ENCODE peak calls at places on chromosomes 2 and 18, in eight cellular contexts. S is right cardiac atrium; B is T-helper 9 cell; V is cardiac muscle cell; W is Right ventricle myocardium superior; U is adrenal gland; H is stimulated activated CD8-positive, alpha-beta memory T cell treated with anti-CD3 and anti-CD28 coated beads, Interleukin-7, amount 100 ng/mL, for 24 hours; D is stimulated activated CD4-positive, alpha-beta T cell treated with anti-CD3 and anti-CD28 coated beads, Interleukin-1b, Interleukin-23, amount 100 ng/mL, for 4 hours. X is an unnamed sample.

GRCh38 chr2:25381502-25381901 is 39.8 kb upstream of the DNMT3A start:
- DNase-seq in D (no peak), W (no peak), U (no peak), B (no peak), H (no peak), S (no peak), V (no peak), X (no peak)

GRCh38 chr2:28437142-28437835 is 44.6 kb downstream of the FOSL2 start:
- DNase-seq in U (no peak), B (no peak), W (peak; percentile 32), H (no peak), S (no peak), D (no peak), V (no peak), X (no peak)

GRCh38 chr2:64865073-64865830 is 123.9 kb upstream of the SLC1A4 start:
- DNase-seq in S (peak; percentile 85), W (peak; percentile 82), V (peak; percentile 77), B (peak; percentile 51), U (peak; percentile 63), H (peak; percentile 21), D (peak; percentile 57), X (peak; percentile 78)

GRCh38 chr2:218748795-218749429 is 33.0 kb upstream of the CYP27A1 start:
- DNase-seq in B (no peak), D (no peak), W (no peak), V (no peak), U (no peak), S (no peak), H (no peak), X (no peak)

GRCh38 chr2:44778221-44778654 is 163.3 kb upstream of the SIX3 start:
- DNase-seq in H (no peak), S (peak; percentile 58), B (no peak), U (no peak), V (peak; percentile 30), D (no peak), W (no peak), X (no peak)

GRCh38 chr2:25252291-25253152 is 84.1 kb upstream of the POMC start:
- DNase-seq in U (peak; percentile 70), B (peak; percentile 53), S (peak; percentile 90), V (peak; percentile 83), W (peak; percentile 79), D (peak; percentile 61), H (peak; percentile 23), X (peak; percentile 83)

GRCh38 chr2:120773186-120773800 is 37.6 kb downstream of the GLI2 start:
- DNase-seq in H (no peak), V (no peak), B (no peak), U (no peak), W (peak; percentile 6), S (peak; percentile 38), D (no peak), X (no peak)

GRCh38 chr2:62868947-62869346 is 163.4 kb downstream of the EHBP1 start:
- DNase-seq in V (no peak), U (no peak), W (no peak), H (no peak), B (no peak), S (no peak), D (no peak), X (no peak)

GRCh38 chr18:10518595-10519273 is 7.1 kb upstream of the NAPG start:
- DNase-seq in B (no peak), S (peak; percentile 76), H (no peak), W (peak; percentile 71), V (peak; percentile 75), U (peak; percentile 72), D (no peak), X (no peak)

GRCh38 chr2:3461781-3462492 is 57.4 kb downstream of the ADI1 start:
- DNase-seq in S (peak; percentile 61), B (no peak), U (no peak), W (peak; percentile 43), D (no peak), V (peak; percentile 77), H (no peak), X (no peak)